ENCODE peak calls at places on chromosomes 4 and X, in six cellular contexts. One of them, this sample, is unnamed.

GRCh38 chrX:154093965-154094364 is 3.6 kb downstream of the MECP2 start:
- DNase-seq in SW480: peak
- DNase-seq in activated effector memory CD4-positive, alpha-beta T cell treated with Interleukin-2 at 50 U/mL for 16 hours: no peak
- DNase-seq in DMS 273 treated with DMSO at 0.1 percent for 48 hours: no peak
- DNase-seq in PC-3: no peak
- DNase-seq in omental fat pad: no peak
- DNase-seq in this sample: no peak

GRCh38 chr4:101954975-101955678 is 164.6 kb downstream of the BANK1 start:
- DNase-seq in SW480: no peak
- DNase-seq in activated effector memory CD4-positive, alpha-beta T cell treated with Interleukin-2 at 50 U/mL for 16 hours: no peak
- DNase-seq in DMS 273 treated with DMSO at 0.1 percent for 48 hours: peak
- DNase-seq in PC-3: no peak
- DNase-seq in omental fat pad: no peak
- DNase-seq in this sample: no peak

GRCh38 chrX:53073115-53073581 is 9.0 kb upstream of the TSPYL2 start:
- DNase-seq in SW480: peak
- DNase-seq in activated effector memory CD4-positive, alpha-beta T cell treated with Interleukin-2 at 50 U/mL for 16 hours: no peak
- DNase-seq in DMS 273 treated with DMSO at 0.1 percent for 48 hours: peak
- DNase-seq in PC-3: no peak
- DNase-seq in omental fat pad: no peak
- DNase-seq in this sample: no peak

GRCh38 chr4:177574446-177574845 is 132.2 kb upstream of the AGA start:
- DNase-seq in SW480: no peak
- DNase-seq in activated effector memory CD4-positive, alpha-beta T cell treated with Interleukin-2 at 50 U/mL for 16 hours: no peak
- DNase-seq in DMS 273 treated with DMSO at 0.1 percent for 48 hours: no peak
- DNase-seq in PC-3: peak
- DNase-seq in omental fat pad: no peak
- DNase-seq in this sample: peak

GRCh38 chr4:141636771-141637460 is 533 bp downstream of the IL15 start:
- DNase-seq in SW480: peak
- DNase-seq in activated effector memory CD4-positive, alpha-beta T cell treated with Interleukin-2 at 50 U/mL for 16 hours: peak
- DNase-seq in DMS 273 treated with DMSO at 0.1 percent for 48 hours: no peak
- DNase-seq in PC-3: peak
- DNase-seq in omental fat pad: no peak
- DNase-seq in this sample: peak

GRCh38 chr4:189362364-189362763 is 578.3 kb upstream of the FRG1 start:
- DNase-seq in SW480: no peak
- DNase-seq in activated effector memory CD4-positive, alpha-beta T cell treated with Interleukin-2 at 50 U/mL for 16 hours: no peak
- DNase-seq in DMS 273 treated with DMSO at 0.1 percent for 48 hours: no peak
- DNase-seq in PC-3: no peak
- DNase-seq in omental fat pad: no peak
- DNase-seq in this sample: no peak

GRCh38 chr4:566508-567295 is 9.4 kb downstream of the TMEM271 start:
- DNase-seq in SW480: no peak
- DNase-seq in activated effector memory CD4-positive, alpha-beta T cell treated with Interleukin-2 at 50 U/mL for 16 hours: no peak
- DNase-seq in DMS 273 treated with DMSO at 0.1 percent for 48 hours: no peak
- DNase-seq in PC-3: no peak
- DNase-seq in omental fat pad: no peak
- DNase-seq in this sample: no peak

GRCh38 chr4:101418055-101418454 is 70.7 kb upstream of the PPP3CA start:
- DNase-seq in SW480: no peak
- DNase-seq in activated effector memory CD4-positive, alpha-beta T cell treated with Interleukin-2 at 50 U/mL for 16 hours: peak
- DNase-seq in DMS 273 treated with DMSO at 0.1 percent for 48 hours: no peak
- DNase-seq in PC-3: no peak
- DNase-seq in omental fat pad: no peak
- DNase-seq in this sample: no peak

GRCh38 chr4:1626151-1626550 is 58.0 kb downstream of the FAM53A start:
- DNase-seq in SW480: no peak
- DNase-seq in activated effector memory CD4-positive, alpha-beta T cell treated with Interleukin-2 at 50 U/mL for 16 hours: no peak
- DNase-seq in DMS 273 treated with DMSO at 0.1 percent for 48 hours: no peak
- DNase-seq in PC-3: no peak
- DNase-seq in omental fat pad: no peak
- DNase-seq in this sample: no peak